ENCODE peak calls at places on chromosomes 1 and 21, in six cellular contexts. Z is Right ventricle myocardium superior; J is left lung; C is stimulated activated CD4-positive, alpha-beta T cell treated with anti-CD3 and anti-CD28 coated beads, Interleukin-1b, Interleukin-23, amount 100 ng/mL, for 1 hour; Y is EH; H is CD8-positive, alpha-beta memory T cell. G is an unnamed sample.
A peak's percentile ranks its signal among the peaks of the same experiment; 100 is the strongest.

GRCh38 chr1:156910309-156910782 is 10.1 kb upstream of the LRRC71 start:
- DNase-seq in Z (peak; percentile 60), J (no peak), C (peak; percentile 50), Y (peak; percentile 41), H (peak; percentile 60), G (peak; percentile 23)

GRCh38 chr1:55150880-55151582 is 64.1 kb downstream of the USP24 start:
- DNase-seq in Z (no peak), J (no peak), C (no peak), Y (no peak), H (no peak), G (no peak)

GRCh38 chr1:6743189-6744101 is 41.8 kb upstream of the CAMTA1 start:
- DNase-seq in Z (peak; percentile 54), J (peak; percentile 45), C (no peak), Y (peak; percentile 91), H (peak; percentile 54), G (no peak)

GRCh38 chr21:45404726-45405270 is at the start of gene COL18A1:
- DNase-seq in Z (peak; percentile 79), J (peak; percentile 56), C (peak; percentile 35), Y (peak; percentile 74), H (peak; percentile 38), G (no peak)

GRCh38 chr1:50393522-50394120 is 29.6 kb downstream of the DMRTA2 start:
- DNase-seq in Z (no peak), J (no peak), C (no peak), Y (no peak), H (no peak), G (no peak)

GRCh38 chr1:233343262-233343661 is 15.7 kb downstream of the MAP3K21 start:
- DNase-seq in Z (no peak), J (no peak), C (no peak), Y (no peak), H (no peak), G (no peak)

GRCh38 chr1:225347123-225347683 is 80.6 kb downstream of the LBR start:
- DNase-seq in Z (no peak), J (no peak), C (no peak), Y (no peak), H (no peak), G (no peak)

GRCh38 chr1:203628185-203628996 is 1.8 kb downstream of the ATP2B4 start:
- DNase-seq in Z (peak; percentile 65), J (peak; percentile 54), C (no peak), Y (peak; percentile 76), H (peak; percentile 51), G (no peak)

GRCh38 chr21:16159971-16160350 is 430.2 kb downstream of the USP25 start:
- DNase-seq in Z (no peak), J (no peak), C (no peak), Y (no peak), H (no peak), G (no peak)

GRCh38 chr1:24364975-24365678 is 46.0 kb downstream of the GRHL3 start:
- DNase-seq in Z (no peak), J (no peak), C (no peak), Y (peak; percentile 93), H (no peak), G (no peak)

GRCh38 chr1:44571712-44572571 is 102.3 kb downstream of the TMEM53 start:
- DNase-seq in Z (no peak), J (no peak), C (no peak), Y (peak; percentile 25), H (no peak), G (peak; percentile 39)

GRCh38 chr1:31712625-31713024 is 8.8 kb upstream of the COL16A1 start:
- DNase-seq in Z (peak; percentile 69), J (peak; percentile 50), C (no peak), Y (peak; percentile 99), H (no peak), G (no peak)

GRCh38 chr1:50929376-50929958 is 30.6 kb downstream of the FAF1 start:
- DNase-seq in Z (no peak), J (no peak), C (no peak), Y (peak; percentile 55), H (no peak), G (peak; percentile 47)

GRCh38 chr21:31198575-31198974 is 145.5 kb downstream of the TIAM1 start:
- DNase-seq in Z (no peak), J (no peak), C (no peak), Y (peak; percentile 39), H (no peak), G (peak; percentile 30)

GRCh38 chr21:24290151-24290833 is 1317.0 kb downstream of the MRPL39 start:
- DNase-seq in Z (no peak), J (no peak), C (no peak), Y (no peak), H (peak; percentile 50), G (no peak)

GRCh38 chr1:109490029-109490933 is 3.6 kb upstream of the CYB561D1 start:
- DNase-seq in Z (peak; percentile 69), J (no peak), C (peak; percentile 62), Y (peak; percentile 76), H (peak; percentile 79), G (peak; percentile 45)

GRCh38 chr1:56584910-56585528 is 5.7 kb upstream of the PLPP3 start:
- DNase-seq in Z (no peak), J (no peak), C (no peak), Y (peak; percentile 73), H (no peak), G (peak; percentile 66)

GRCh38 chr1:66258404-66259105 is 275.4 kb upstream of the SGIP1 start:
- DNase-seq in Z (no peak), J (no peak), C (no peak), Y (peak; percentile 61), H (no peak), G (no peak)

GRCh38 chr1:175072131-175072941 is 4.7 kb downstream of the TNN start:
- DNase-seq in Z (peak; percentile 43), J (peak; percentile 62), C (no peak), Y (peak; percentile 82), H (no peak), G (no peak)

GRCh38 chr1:2178875-2179274 is 15.7 kb downstream of the FAAP20 start:
- DNase-seq in Z (no peak), J (no peak), C (no peak), Y (no peak), H (no peak), G (no peak)

GRCh38 chr21:30668776-30669175 is 26.1 kb downstream of the KRTAP20-3 start:
- DNase-seq in Z (no peak), J (no peak), C (no peak), Y (no peak), H (no peak), G (no peak)

GRCh38 chr1:223834660-223835263 is 11.0 kb downstream of the TP53BP2 start:
- DNase-seq in Z (no peak), J (no peak), C (no peak), Y (peak; percentile 86), H (no peak), G (no peak)

GRCh38 chr1:151992345-151993083 is 1.1 kb downstream of the S100A10 start:
- DNase-seq in Z (peak; percentile 89), J (peak; percentile 90), C (no peak), Y (peak; percentile 94), H (no peak), G (peak; percentile 73)

GRCh38 chr21:43211085-43212071 is 42.6 kb downstream of the CRYAA start:
- DNase-seq in Z (peak; percentile 65), J (peak; percentile 66), C (no peak), Y (peak; percentile 3), H (no peak), G (peak; percentile 90)

GRCh38 chr1:88973520-88974137 is 18.8 kb downstream of the KYAT3 start:
- DNase-seq in Z (no peak), J (no peak), C (no peak), Y (peak; percentile 55), H (no peak), G (peak; percentile 38)

GRCh38 chr1:30422251-30422650 is 301.1 kb downstream of the MATN1 start:
- DNase-seq in Z (no peak), J (no peak), C (no peak), Y (no peak), H (no peak), G (no peak)

GRCh38 chr1:225657462-225657989 is 4.6 kb upstream of the ENAH start:
- DNase-seq in Z (no peak), J (no peak), C (no peak), Y (peak; percentile 95), H (no peak), G (peak; percentile 62)

GRCh38 chr1:9435101-9435636 is 104.1 kb upstream of the SLC25A33 start:
- DNase-seq in Z (no peak), J (no peak), C (no peak), Y (no peak), H (no peak), G (peak; percentile 94)